ENCODE peak calls at places on chromosomes 7 and 10, in six cellular contexts. L is ovary; T is coronary artery; D is endodermal cell; E is CD8-positive, alpha-beta T cell; Z is CD4-positive, alpha-beta T cell. U is an unnamed sample.

GRCh38 chr10:121183241-121183640 is 332.1 kb downstream of the WDR11 start:
- DNase-seq in L (no peak), T (no peak), D (no peak), E (no peak), Z (no peak), U (no peak)

GRCh38 chr7:151104411-151105235 is 18.3 kb downstream of the AGAP3 start:
- DNase-seq in L (no peak), T (no peak), D (peak), E (no peak), Z (no peak), U (no peak)

GRCh38 chr7:156151082-156151481 is 338.8 kb upstream of the SHH start:
- DNase-seq in L (no peak), T (no peak), D (peak), E (no peak), Z (no peak), U (no peak)

GRCh38 chr7:51644216-51644615 is 327.6 kb upstream of the COBL start:
- DNase-seq in L (no peak), T (peak), D (no peak), E (no peak), Z (no peak), U (no peak)

GRCh38 chr7:121752706-121753105 is 120.3 kb upstream of the PTPRZ1 start:
- DNase-seq in L (no peak), T (no peak), D (peak), E (no peak), Z (no peak), U (no peak)

GRCh38 chr7:134083766-134084487 is 43.2 kb upstream of the LRGUK start:
- DNase-seq in L (no peak), T (peak), D (no peak), E (no peak), Z (no peak), U (no peak)

GRCh38 chr10:116324951-116325635 is 845 bp downstream of the CCDC172 start:
- DNase-seq in L (no peak), T (no peak), D (peak), E (no peak), Z (no peak), U (no peak)

GRCh38 chr7:25382175-25382574 is 153.9 kb upstream of the NPVF start:
- DNase-seq in L (no peak), T (no peak), D (no peak), E (no peak), Z (no peak), U (no peak)

GRCh38 chr7:49773082-49773938 is at the start of gene VWC2:
- DNase-seq in L (peak), T (no peak), D (peak), E (no peak), Z (no peak), U (no peak)

GRCh38 chr10:76209135-76209534 is 777.7 kb downstream of the LRMDA start:
- DNase-seq in L (no peak), T (no peak), D (peak), E (no peak), Z (no peak), U (no peak)

GRCh38 chr7:135441791-135442190 is 68.1 kb downstream of the CNOT4 start:
- DNase-seq in L (no peak), T (no peak), D (no peak), E (no peak), Z (no peak), U (no peak)

GRCh38 chr7:26853788-26854393 is 10.5 kb downstream of the SKAP2 start:
- DNase-seq in L (no peak), T (no peak), D (no peak), E (no peak), Z (no peak), U (no peak)

GRCh38 chr10:119549247-119549999 is 6.9 kb upstream of the RGS10 start:
- DNase-seq in L (no peak), T (peak), D (no peak), E (no peak), Z (no peak), U (no peak)

GRCh38 chr7:112252141-112252540 is 45.6 kb downstream of the ZNF277 start:
- DNase-seq in L (no peak), T (no peak), D (no peak), E (no peak), Z (no peak), U (no peak)

GRCh38 chr7:24816868-24817267 is 59.6 kb upstream of the GSDME start:
- DNase-seq in L (no peak), T (no peak), D (no peak), E (no peak), Z (no peak), U (no peak)

GRCh38 chr10:70348228-70348850 is 34.1 kb downstream of the LRRC20 start:
- DNase-seq in L (peak), T (no peak), D (peak), E (peak), Z (no peak), U (no peak)

GRCh38 chr10:49624629-49625028 is 10.8 kb downstream of the CHAT start:
- DNase-seq in L (no peak), T (no peak), D (no peak), E (no peak), Z (no peak), U (no peak)

GRCh38 chr10:8137726-8138125 is 83.2 kb downstream of the GATA3 start:
- DNase-seq in L (no peak), T (no peak), D (no peak), E (no peak), Z (no peak), U (no peak)

GRCh38 chr7:131537581-131537980 is 18.8 kb downstream of the PODXL start:
- DNase-seq in L (no peak), T (no peak), D (no peak), E (no peak), Z (no peak), U (no peak)

GRCh38 chr7:131543298-131543697 is 13.1 kb downstream of the PODXL start:
- DNase-seq in L (no peak), T (no peak), D (no peak), E (no peak), Z (no peak), U (no peak)

GRCh38 chr7:131538071-131538790 is 18.2 kb downstream of the PODXL start:
- DNase-seq in L (no peak), T (no peak), D (no peak), E (no peak), Z (no peak), U (no peak)

GRCh38 chr7:131538791-131539179 is 17.6 kb downstream of the PODXL start:
- DNase-seq in L (no peak), T (no peak), D (peak), E (no peak), Z (no peak), U (no peak)

GRCh38 chr7:131540491-131541162 is 15.8 kb downstream of the PODXL start:
- DNase-seq in L (peak), T (no peak), D (peak), E (no peak), Z (no peak), U (no peak)
- TF ChIP-seq CTCF in L (no peak), T (no peak), D (peak), E (no peak), Z (no peak), U (peak)

GRCh38 chr10:84607523-84607922 is 279.1 kb downstream of the CCSER2 start:
- DNase-seq in L (no peak), T (no peak), D (no peak), E (no peak), Z (no peak), U (no peak)

GRCh38 chr10:84608126-84608525 is 279.7 kb downstream of the CCSER2 start:
- DNase-seq in L (no peak), T (no peak), D (no peak), E (no peak), Z (no peak), U (no peak)

GRCh38 chr10:84613336-84614021 is 285.1 kb downstream of the CCSER2 start:
- DNase-seq in L (no peak), T (no peak), D (peak), E (no peak), Z (no peak), U (peak)
- TF ChIP-seq CTCF in L (no peak), T (no peak), D (peak), E (no peak), Z (no peak), U (peak)

DNA sequence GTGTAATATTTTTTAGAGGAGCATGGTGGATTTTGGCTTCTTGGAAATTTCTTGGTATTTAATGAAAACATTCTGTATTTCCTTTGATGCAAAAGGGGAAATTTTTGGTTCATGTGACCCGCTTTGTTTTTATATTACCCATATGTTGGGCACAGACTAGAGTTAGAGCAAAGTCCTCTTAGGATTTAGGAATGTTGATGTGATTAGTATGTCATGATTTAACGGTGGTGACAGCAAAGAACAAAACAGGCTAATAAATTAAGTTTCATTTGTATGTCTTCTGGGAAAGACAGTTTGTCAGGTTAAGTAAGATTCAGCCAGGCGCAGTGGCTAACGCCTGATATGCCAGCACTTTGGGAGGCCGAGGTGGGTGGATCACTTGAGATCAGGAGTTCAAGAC is 304.6 kb downstream of the REEP3 start:
- DNase-seq in L (no peak), T (no peak), D (no peak), E (no peak), Z (no peak), U (no peak)
- TF ChIP-seq CTCF in L (no peak), T (no peak), D (no peak), E (no peak), Z (no peak), U (no peak)

GRCh38 chr10:46787321-46787615 is 124.0 kb upstream of the PTPN20 start:
- DNase-seq in L (no peak), T (no peak), D (no peak), E (peak), Z (peak), U (no peak)
- TF ChIP-seq CTCF in L (no peak), T (no peak), D (no peak), E (no peak), Z (no peak), U (peak)

GRCh38 chr10:91088300-91089140 is 131.9 kb upstream of the PCGF5 start:
- DNase-seq in L (no peak), T (no peak), D (no peak), E (no peak), Z (no peak), U (no peak)
- TF ChIP-seq CTCF in L (no peak), T (no peak), D (peak), E (no peak), Z (peak), U (peak)

GRCh38 chr7:149028346-149029109 is at the start of gene PDIA4:
- DNase-seq in L (peak), T (peak), D (peak), E (peak), Z (peak), U (peak)
- TF ChIP-seq CTCF in L (no peak), T (no peak), D (peak), E (no peak), Z (no peak), U (peak)

DNA sequence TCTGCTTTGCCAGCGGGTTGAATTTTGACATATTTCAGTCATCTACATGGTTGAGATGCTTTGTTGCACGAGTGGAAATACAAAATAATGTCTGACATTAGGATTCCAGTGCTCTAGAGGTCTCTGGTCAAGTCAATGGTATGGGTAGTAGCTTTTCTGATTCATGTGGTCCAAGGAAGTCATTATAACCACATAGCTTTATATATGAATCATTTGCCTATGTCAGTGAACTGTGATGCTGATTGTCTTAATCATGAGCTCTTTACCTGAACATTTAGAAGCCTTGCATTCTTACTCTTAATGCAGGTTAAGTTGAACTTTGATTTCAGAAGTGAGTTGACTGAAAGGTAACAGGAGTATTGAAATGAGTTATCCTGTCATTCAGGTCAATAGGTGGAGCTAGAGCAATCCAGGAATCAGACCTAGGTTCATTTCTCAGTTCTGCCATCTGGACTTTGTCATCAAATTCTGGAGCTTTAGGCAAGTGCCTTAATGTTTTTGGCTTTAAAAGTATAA is 3.3 kb downstream of the MAPK8 start:
- DNase-seq in L (no peak), T (no peak), D (no peak), E (no peak), Z (no peak), U (no peak)
- TF ChIP-seq CTCF in L (no peak), T (no peak), D (peak), E (peak), Z (peak), U (peak)

DNA sequence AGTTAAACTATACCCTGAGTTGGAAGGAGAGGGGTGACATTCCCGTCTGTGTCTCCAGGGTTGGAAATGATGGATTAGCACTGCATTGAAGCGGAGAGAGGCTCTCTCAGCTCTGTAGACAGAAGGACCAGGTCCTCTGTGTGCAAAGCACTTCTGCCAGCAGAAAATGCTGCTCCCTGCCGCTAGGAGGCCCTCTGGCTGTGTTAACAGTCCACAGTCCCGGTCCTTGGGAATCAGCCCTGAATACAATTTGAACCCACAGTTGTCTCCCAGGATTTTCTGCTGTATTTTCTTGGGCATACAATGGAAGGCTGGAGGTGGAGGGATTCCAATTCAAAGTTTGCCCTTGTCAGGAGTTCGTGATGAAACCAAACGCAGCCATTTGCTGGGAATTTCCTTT is 205.1 kb downstream of the GLRX3 start:
- DNase-seq in L (no peak), T (no peak), D (peak), E (no peak), Z (no peak), U (peak)
- TF ChIP-seq CTCF in L (no peak), T (no peak), D (peak), E (no peak), Z (no peak), U (no peak)

DNA sequence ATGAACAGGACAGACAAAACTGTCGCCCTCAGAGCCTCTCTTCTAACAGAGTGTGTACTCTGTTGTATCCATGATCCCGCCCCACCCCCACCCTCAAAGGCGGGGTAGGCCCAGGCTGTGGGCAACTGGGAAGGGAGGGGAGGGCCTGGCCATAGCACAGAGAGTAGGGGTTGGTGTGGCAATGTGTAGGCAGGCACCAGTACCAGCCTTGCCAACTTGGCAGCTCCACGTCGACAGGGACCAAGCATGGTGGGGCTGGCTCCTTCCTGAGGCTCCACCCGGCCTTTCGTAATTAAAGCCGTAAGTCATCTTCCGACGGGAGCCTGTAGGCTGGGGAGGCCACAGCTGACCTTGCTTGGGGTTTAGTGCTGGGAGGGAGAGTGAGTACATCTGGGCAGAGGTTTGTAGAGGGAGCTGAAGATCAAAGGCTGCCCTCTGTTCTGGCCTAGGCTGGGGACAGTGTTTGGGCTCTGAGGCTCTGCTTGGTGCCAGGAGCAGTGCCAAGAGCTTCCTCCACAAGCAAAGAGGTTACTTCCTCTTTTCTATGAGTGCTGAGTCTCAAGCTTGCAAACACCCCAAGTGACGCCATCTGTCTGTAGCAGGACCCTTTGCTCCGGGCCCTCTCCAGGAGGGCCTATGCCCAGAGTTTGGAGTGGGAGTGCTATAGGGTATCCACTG is 121.6 kb downstream of the C10orf105 start:
- DNase-seq in L (peak), T (no peak), D (no peak), E (no peak), Z (no peak), U (no peak)
- TF ChIP-seq CTCF in L (no peak), T (no peak), D (no peak), E (no peak), Z (no peak), U (no peak)

GRCh38 chr10:33327750-33328149 is 6.7 kb downstream of the NRP1 start:
- DNase-seq in L (no peak), T (no peak), D (peak), E (no peak), Z (no peak), U (no peak)
- TF ChIP-seq CTCF in L (no peak), T (no peak), D (peak), E (no peak), Z (no peak), U (peak)